ENCODE peak calls at places on chromosomes 12 and 14, in six cellular contexts. One of them, this sample, is unnamed.

GRCh38 chr12:4809449-4810218 is 89.4 kb downstream of the GALNT8 start:
- DNase-seq in tibial nerve: no peak
- DNase-seq in heart left ventricle: no peak
- DNase-seq in dorsolateral prefrontal cortex: no peak
- DNase-seq in pancreas: no peak
- DNase-seq in body of pancreas: no peak
- DNase-seq in this sample: no peak

GRCh38 chr12:106113042-106113441 is 25.7 kb downstream of the NUAK1 start:
- DNase-seq in pancreas: no peak
- DNase-seq in tibial nerve: no peak
- DNase-seq in heart left ventricle: no peak
- DNase-seq in dorsolateral prefrontal cortex: no peak
- DNase-seq in body of pancreas: no peak
- DNase-seq in this sample: no peak

GRCh38 chr12:117985182-117985581 is 16.4 kb upstream of the KSR2 start:
- DNase-seq in dorsolateral prefrontal cortex: no peak
- DNase-seq in body of pancreas: no peak
- DNase-seq in heart left ventricle: no peak
- DNase-seq in tibial nerve: no peak
- DNase-seq in pancreas: no peak
- DNase-seq in this sample: no peak

GRCh38 chr12:120199595-120200306 is 1.2 kb downstream of the RPLP0 start:
- DNase-seq in heart left ventricle: no peak
- DNase-seq in pancreas: no peak
- DNase-seq in dorsolateral prefrontal cortex: no peak
- DNase-seq in tibial nerve: peak
- DNase-seq in body of pancreas: no peak
- DNase-seq in this sample: no peak

GRCh38 chr14:77372304-77372841 is 4.5 kb downstream of the TMED8 start:
- DNase-seq in body of pancreas: no peak
- DNase-seq in tibial nerve: no peak
- DNase-seq in heart left ventricle: no peak
- DNase-seq in pancreas: no peak
- DNase-seq in dorsolateral prefrontal cortex: no peak
- DNase-seq in this sample: no peak

GRCh38 chr12:100706029-100706428 is 88.5 kb upstream of the ANO4 start:
- DNase-seq in heart left ventricle: no peak
- DNase-seq in tibial nerve: no peak
- DNase-seq in pancreas: no peak
- DNase-seq in dorsolateral prefrontal cortex: no peak
- DNase-seq in body of pancreas: no peak
- DNase-seq in this sample: peak

GRCh38 chr12:128259556-128260070 is 7.4 kb upstream of the TMEM132C start:
- DNase-seq in dorsolateral prefrontal cortex: peak
- DNase-seq in heart left ventricle: no peak
- DNase-seq in pancreas: peak
- DNase-seq in body of pancreas: peak
- DNase-seq in tibial nerve: peak
- DNase-seq in this sample: peak

GRCh38 chr12:94561943-94562411 is 88.4 kb downstream of the TMCC3 start:
- DNase-seq in body of pancreas: peak
- DNase-seq in tibial nerve: no peak
- DNase-seq in pancreas: peak
- DNase-seq in heart left ventricle: peak
- DNase-seq in dorsolateral prefrontal cortex: peak
- DNase-seq in this sample: no peak

DNA sequence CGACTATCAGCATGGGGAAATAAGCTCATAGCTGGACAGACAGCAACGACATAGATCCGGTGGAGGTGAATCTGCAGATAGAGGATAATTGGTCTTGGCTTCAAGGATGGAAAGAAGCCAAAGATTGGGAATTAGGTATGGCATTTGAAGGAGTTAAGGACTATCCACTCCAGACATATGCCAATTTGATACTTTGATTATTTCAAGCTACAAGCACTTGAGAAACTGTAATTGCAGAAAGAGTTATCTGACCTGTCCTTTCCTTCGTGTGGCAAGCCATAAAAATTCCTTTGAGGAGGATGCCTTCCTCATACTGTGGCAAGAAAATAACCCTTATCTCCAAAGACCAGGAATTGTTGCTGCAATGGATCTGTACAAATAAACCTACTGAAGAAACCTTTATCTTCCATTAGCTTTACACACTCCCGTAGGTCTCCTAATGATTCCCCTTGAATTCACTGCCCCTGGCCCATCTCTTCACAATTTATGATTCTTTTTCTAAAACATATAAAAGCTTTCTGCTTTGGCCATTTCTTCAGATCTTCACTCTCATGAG is 165.0 kb upstream of the AMIGO2 start:
- DNase-seq in heart left ventricle: no peak
- DNase-seq in body of pancreas: no peak
- DNase-seq in pancreas: no peak
- DNase-seq in dorsolateral prefrontal cortex: no peak
- DNase-seq in tibial nerve: no peak
- DNase-seq in this sample: no peak
- H3K27ac ChIP-seq in heart left ventricle: no peak
- H3K27ac ChIP-seq in body of pancreas: no peak
- H3K27ac ChIP-seq in pancreas: no peak
- H3K27ac ChIP-seq in dorsolateral prefrontal cortex: no peak
- H3K27ac ChIP-seq in tibial nerve: no peak
- H3K27ac ChIP-seq in this sample: no peak

DNA sequence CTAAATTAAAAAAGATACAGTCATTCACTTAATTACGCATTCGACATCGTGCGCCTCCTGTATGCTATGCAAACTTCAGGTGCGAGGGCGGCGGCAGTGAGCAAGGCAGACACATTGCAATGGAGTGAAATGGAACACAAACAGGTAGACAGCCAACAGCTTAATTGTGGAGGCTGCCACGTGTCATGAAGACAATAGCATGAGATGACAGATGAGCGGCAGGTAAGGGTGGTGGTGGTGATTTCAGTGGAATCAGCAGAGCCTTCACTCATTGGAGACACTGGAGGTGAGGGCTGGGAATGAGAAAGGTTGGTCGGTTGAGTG is 130.7 kb downstream of the TMEM132D start:
- DNase-seq in heart left ventricle: no peak
- DNase-seq in tibial nerve: no peak
- DNase-seq in pancreas: no peak
- DNase-seq in body of pancreas: no peak
- DNase-seq in dorsolateral prefrontal cortex: no peak
- DNase-seq in this sample: no peak
- TF ChIP-seq CTCF in heart left ventricle: no peak
- TF ChIP-seq CTCF in tibial nerve: no peak
- TF ChIP-seq CTCF in pancreas: no peak
- TF ChIP-seq CTCF in body of pancreas: no peak
- TF ChIP-seq CTCF in dorsolateral prefrontal cortex: no peak
- TF ChIP-seq CTCF in this sample: no peak

GRCh38 chr12:121399391-121400331 is at the start of gene RNF34:
- DNase-seq in tibial nerve: peak
- DNase-seq in pancreas: peak
- DNase-seq in body of pancreas: peak
- DNase-seq in heart left ventricle: peak
- DNase-seq in dorsolateral prefrontal cortex: peak
- DNase-seq in this sample: peak
- H3K27ac ChIP-seq in tibial nerve: peak
- H3K27ac ChIP-seq in pancreas: peak
- H3K27ac ChIP-seq in body of pancreas: peak
- H3K27ac ChIP-seq in heart left ventricle: peak
- H3K27ac ChIP-seq in dorsolateral prefrontal cortex: peak
- H3K27ac ChIP-seq in this sample: peak

GRCh38 chr14:37708481-37708880 is 113.1 kb downstream of the TTC6 start:
- DNase-seq in tibial nerve: no peak
- DNase-seq in heart left ventricle: no peak
- DNase-seq in body of pancreas: no peak
- DNase-seq in pancreas: no peak
- DNase-seq in dorsolateral prefrontal cortex: no peak
- DNase-seq in this sample: no peak

GRCh38 chr14:37712976-37713431 is 117.6 kb downstream of the TTC6 start:
- DNase-seq in body of pancreas: no peak
- DNase-seq in heart left ventricle: no peak
- DNase-seq in tibial nerve: no peak
- DNase-seq in dorsolateral prefrontal cortex: no peak
- DNase-seq in pancreas: no peak
- DNase-seq in this sample: no peak

GRCh38 chr14:37711499-37712475 is 116.4 kb downstream of the TTC6 start:
- DNase-seq in dorsolateral prefrontal cortex: no peak
- DNase-seq in pancreas: no peak
- DNase-seq in body of pancreas: no peak
- DNase-seq in heart left ventricle: no peak
- DNase-seq in tibial nerve: no peak
- DNase-seq in this sample: no peak

GRCh38 chr14:37707716-37708115 is 112.3 kb downstream of the TTC6 start:
- DNase-seq in tibial nerve: no peak
- DNase-seq in heart left ventricle: no peak
- DNase-seq in body of pancreas: no peak
- DNase-seq in pancreas: no peak
- DNase-seq in dorsolateral prefrontal cortex: no peak
- DNase-seq in this sample: no peak

GRCh38 chr14:37709419-37710195 is 114.2 kb downstream of the TTC6 start:
- DNase-seq in heart left ventricle: no peak
- DNase-seq in pancreas: no peak
- DNase-seq in body of pancreas: no peak
- DNase-seq in dorsolateral prefrontal cortex: no peak
- DNase-seq in tibial nerve: no peak
- DNase-seq in this sample: peak
- TF ChIP-seq CTCF in heart left ventricle: peak
- TF ChIP-seq CTCF in pancreas: no peak
- TF ChIP-seq CTCF in body of pancreas: peak
- TF ChIP-seq CTCF in dorsolateral prefrontal cortex: peak
- TF ChIP-seq CTCF in tibial nerve: no peak
- TF ChIP-seq CTCF in this sample: peak

DNA sequence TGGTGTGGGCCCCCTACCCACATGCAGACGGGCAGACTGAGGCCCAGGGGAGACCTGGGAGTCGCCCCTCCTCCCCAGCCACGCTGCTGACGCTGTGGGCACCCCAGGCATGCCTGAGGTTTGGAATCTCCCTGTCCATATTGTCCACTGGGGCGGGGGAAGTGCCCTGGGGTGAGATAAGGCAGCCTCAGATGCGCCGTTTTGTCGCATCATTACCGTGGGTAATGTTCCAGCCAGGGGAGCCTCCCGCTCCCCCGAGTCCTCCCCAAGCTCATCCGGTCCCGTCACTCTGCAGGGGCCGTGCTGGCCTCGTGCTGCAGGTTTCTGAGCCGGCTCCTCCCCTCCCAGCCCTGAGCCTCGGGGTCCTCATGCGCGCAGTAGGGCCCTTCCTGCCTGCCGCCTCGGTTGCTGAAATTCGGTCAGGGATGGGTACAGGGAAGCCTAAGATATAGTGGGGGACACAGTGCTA is 11.4 kb downstream of the INF2 start:
- DNase-seq in heart left ventricle: no peak
- DNase-seq in dorsolateral prefrontal cortex: no peak
- DNase-seq in tibial nerve: no peak
- DNase-seq in body of pancreas: no peak
- DNase-seq in pancreas: no peak
- DNase-seq in this sample: no peak
- H3K27ac ChIP-seq in heart left ventricle: peak
- H3K27ac ChIP-seq in dorsolateral prefrontal cortex: peak
- H3K27ac ChIP-seq in tibial nerve: peak
- H3K27ac ChIP-seq in body of pancreas: no peak
- H3K27ac ChIP-seq in pancreas: no peak
- H3K27ac ChIP-seq in this sample: peak

This sample was measured in cardiac muscle cell.